ENCODE peak calls at places on chromosomes 1 and 21, in six cellular contexts. N is stimulated activated CD4-positive, alpha-beta T cell treated with anti-CD3 and anti-CD28 coated beads, Interleukin-4, amount 100 ng/mL, for 48 hours; W is SHP77; L is activated T-helper 9 cell treated with anti-CD3 and anti-CD28 coated beads, Interleukin-2, amount 50 U/mL, for 16 hours; A is lower leg skin; C is NCI-H510A. V is an unnamed sample.

GRCh38 chr1:153921803-153922075 is 1.0 kb downstream of the GATAD2B start:
- DNase-seq in N (no peak), W (no peak), L (no peak), A (no peak), C (no peak), V (no peak)

GRCh38 chr1:47984175-47984789 is 12.9 kb downstream of the TRABD2B start:
- DNase-seq in N (no peak), W (no peak), L (no peak), A (no peak), C (no peak), V (no peak)

GRCh38 chr1:54335396-54336056 is 70.7 kb downstream of the SSBP3 start:
- DNase-seq in N (no peak), W (no peak), L (no peak), A (peak), C (no peak), V (no peak)

GRCh38 chr1:110370827-110371226 is 20.0 kb downstream of the SLC16A4 start:
- DNase-seq in N (no peak), W (no peak), L (no peak), A (no peak), C (no peak), V (no peak)

GRCh38 chr21:38985423-38986378 is 180.0 kb downstream of the ETS2 start:
- DNase-seq in N (peak), W (peak), L (no peak), A (peak), C (peak), V (peak)

GRCh38 chr1:22044690-22045420 is 7.7 kb upstream of the CDC42 start:
- DNase-seq in N (no peak), W (no peak), L (no peak), A (no peak), C (no peak), V (no peak)

GRCh38 chr1:63640633-63641567 is 47.7 kb downstream of the PGM1 start:
- DNase-seq in N (no peak), W (no peak), L (no peak), A (no peak), C (no peak), V (no peak)

GRCh38 chr1:208564466-208564865 is 320.3 kb upstream of the PLXNA2 start:
- DNase-seq in N (no peak), W (no peak), L (no peak), A (no peak), C (no peak), V (no peak)

GRCh38 chr1:101820080-101820479 is 176.6 kb downstream of the OLFM3 start:
- DNase-seq in N (no peak), W (peak), L (no peak), A (no peak), C (no peak), V (no peak)

GRCh38 chr1:168421399-168422004 is 122.3 kb downstream of the XCL2 start:
- DNase-seq in N (no peak), W (no peak), L (no peak), A (no peak), C (no peak), V (no peak)

GRCh38 chr1:206761369-206761768 is 9.2 kb upstream of the IL19 start:
- DNase-seq in N (no peak), W (no peak), L (no peak), A (no peak), C (no peak), V (no peak)

GRCh38 chr1:57800341-57800740 is 376.5 kb upstream of the DAB1 start:
- DNase-seq in N (no peak), W (no peak), L (no peak), A (no peak), C (no peak), V (no peak)

GRCh38 chr1:46798820-46799219 is at the start of gene CYP4B1:
- DNase-seq in N (no peak), W (no peak), L (no peak), A (peak), C (no peak), V (no peak)

GRCh38 chr1:65419681-65420589 is 533 bp upstream of the LEPR start:
- DNase-seq in N (peak), W (peak), L (peak), A (peak), C (peak), V (peak)

GRCh38 chr1:37621326-37621870 is 13.3 kb downstream of the RSPO1 start:
- DNase-seq in N (no peak), W (no peak), L (no peak), A (no peak), C (no peak), V (no peak)

GRCh38 chr21:38951095-38951745 is 145.5 kb downstream of the ETS2 start:
- DNase-seq in N (no peak), W (no peak), L (no peak), A (no peak), C (no peak), V (no peak)

GRCh38 chr1:106113851-106114250 is 942.6 kb upstream of the PRMT6 start:
- DNase-seq in N (no peak), W (no peak), L (no peak), A (no peak), C (no peak), V (no peak)

GRCh38 chr1:12143631-12144155 is 23.1 kb upstream of the TNFRSF1B start:
- DNase-seq in N (no peak), W (no peak), L (no peak), A (peak), C (no peak), V (no peak)

GRCh38 chr1:206112600-206113301 is 4.4 kb downstream of the AVPR1B start:
- DNase-seq in N (no peak), W (no peak), L (no peak), A (no peak), C (no peak), V (no peak)

GRCh38 chr1:219555031-219555667 is 57.8 kb downstream of the ZC3H11B start:
- DNase-seq in N (no peak), W (no peak), L (no peak), A (no peak), C (no peak), V (no peak)

GRCh38 chr1:117001254-117001927 is at the start of gene CD101:
- DNase-seq in N (peak), W (no peak), L (no peak), A (no peak), C (no peak), V (peak)